ENCODE peak calls at places on chromosomes 16 and 17, in five cellular contexts. N is left ventricle myocardium inferior, B is tibial nerve, C is ascending aorta, W is IMR-90. Z is an unnamed sample. For H3K27me3, the result is how much of the 10 kb centered on the place peaks cover.

GRCh38 chr17:50660042-50660886 is 25.6 kb downstream of the ABCC3 start:
- DNase-seq in B (no peak), N (peak), C (no peak), W (peak), Z (no peak)

GRCh38 chr16:81457326-81458133 is 12.9 kb downstream of the CMIP start:
- DNase-seq in C (no peak), N (no peak), B (no peak), W (peak), Z (no peak)

GRCh38 chr16:22093952-22094351 is 1.6 kb downstream of the VWA3A start:
- DNase-seq in N (no peak), C (no peak), B (no peak), W (no peak), Z (no peak)

GRCh38 chr17:33966410-33967063 is 288.5 kb upstream of the CCL2 start:
- DNase-seq in N (no peak), W (no peak), B (no peak), C (no peak), Z (no peak)

GRCh38 chr17:39097537-39097936 is 53.9 kb downstream of the PLXDC1 start:
- DNase-seq in W (no peak), B (no peak), N (no peak), C (no peak), Z (no peak)

GRCh38 chr17:19411641-19412040 is 609 bp downstream of the RNF112 start:
- DNase-seq in N (no peak), B (no peak), C (no peak), W (no peak), Z (no peak)

GRCh38 chr16:85763616-85764015 is 12.7 kb upstream of the C16orf74 start:
- DNase-seq in W (no peak), N (no peak), C (no peak), B (no peak), Z (no peak)

GRCh38 chr17:57875109-57876022 is 25.5 kb upstream of the MRPS23 start:
- DNase-seq in W (peak), C (peak), B (peak), N (peak), Z (no peak)

GRCh38 chr17:69047368-69048263 is 13.1 kb downstream of the ABCA9 start:
- DNase-seq in B (peak), N (peak), C (no peak), W (peak), Z (no peak)

GRCh38 chr17:72176516-72176851 is 55.7 kb downstream of the SOX9 start:
- DNase-seq in C (no peak), W (no peak), B (no peak), N (no peak), Z (no peak)

GRCh38 chr17:71516149-71516548 is 604.7 kb upstream of the SOX9 start:
- DNase-seq in B (no peak), W (no peak), C (no peak), N (no peak), Z (no peak)

GRCh38 chr16:716250-716607 is 1.3 kb downstream of the METRN start:
- DNase-seq in C (no peak), W (no peak), B (no peak), N (no peak), Z (no peak)

GRCh38 chr16:64910351-64910750 is 211.5 kb downstream of the CDH11 start:
- DNase-seq in N (peak), C (no peak), B (no peak), W (peak), Z (no peak)

GRCh38 chr17:7367918-7368596 is 12.8 kb upstream of the TNK1 start:
- DNase-seq in B (no peak), N (no peak), W (no peak), C (no peak), Z (no peak)
- H3K4me3 ChIP-seq in B (no peak), N (no peak), W (no peak), C (no peak), Z (no peak)

GRCh38 chr17:30237296-30238002 is 2.0 kb upstream of the SLC6A4 start:
- DNase-seq in C (no peak), W (no peak), N (no peak), B (no peak), Z (no peak)

GRCh38 chr17:30236807-30237206 is 1.3 kb upstream of the SLC6A4 start:
- DNase-seq in W (no peak), C (no peak), N (peak), B (peak), Z (no peak)

GRCh38 chr17:30234954-30235353 is 543 bp downstream of the SLC6A4 start:
- DNase-seq in W (no peak), B (no peak), N (no peak), C (no peak), Z (no peak)

GRCh38 chr17:30235386-30236296 is at the start of gene SLC6A4:
- DNase-seq in W (no peak), B (no peak), N (no peak), C (no peak), Z (no peak)

GRCh38 chr17:30236297-30236624 is 764 bp upstream of the SLC6A4 start:
- DNase-seq in N (no peak), W (no peak), C (no peak), B (no peak), Z (no peak)
- H3K27ac ChIP-seq in N (no peak), W (no peak), C (no peak), B (no peak), Z (no peak)

GRCh38 chr17:6661464-6661848 is 9.9 kb downstream of the C17orf100 start:
- DNase-seq in C (no peak), N (no peak), B (no peak), W (no peak), Z (no peak)

GRCh38 chr17:6660101-6660500 is 8.5 kb downstream of the C17orf100 start:
- DNase-seq in W (no peak), B (no peak), C (no peak), N (no peak), Z (no peak)

GRCh38 chr17:6654816-6655731 is 3.5 kb downstream of the C17orf100 start:
- DNase-seq in B (no peak), N (no peak), C (no peak), W (no peak), Z (no peak)

GRCh38 chr17:6660765-6661463 is 9.4 kb downstream of the C17orf100 start:
- DNase-seq in W (no peak), B (no peak), N (no peak), C (no peak), Z (no peak)

GRCh38 chr17:6657633-6658287 is 6.2 kb downstream of the C17orf100 start:
- DNase-seq in W (no peak), C (no peak), N (no peak), B (no peak), Z (no peak)
- H3K27me3 ChIP-seq in W (half or more), C (under half), N (half or more), B (under half), Z (under half)

DNA sequence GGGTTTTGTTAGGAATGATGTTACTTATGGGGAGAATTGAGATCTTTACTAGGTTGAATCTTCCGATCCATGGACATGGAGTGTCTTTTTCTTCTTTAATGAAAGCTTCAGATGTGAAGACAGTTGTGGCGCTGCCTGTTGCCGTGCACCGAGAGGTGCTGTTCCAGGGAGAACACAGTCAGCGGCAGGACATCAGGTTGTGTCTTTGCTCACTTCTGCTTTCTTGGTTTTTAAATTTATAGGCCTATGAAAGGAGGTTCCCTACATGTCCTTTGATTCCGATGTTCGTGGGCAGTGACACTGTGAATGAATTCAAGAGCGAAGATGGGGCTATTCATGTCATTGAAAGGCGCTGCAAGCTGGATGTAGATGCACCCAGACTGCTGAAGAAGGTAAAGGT is 49.8 kb downstream of the SEC14L1 start:
- DNase-seq in W (no peak), C (no peak), B (no peak), N (no peak), Z (no peak)
- H3K4me3 ChIP-seq in W (no peak), C (no peak), B (no peak), N (no peak), Z (no peak)

GRCh38 chr17:59373879-59374495 is 42.5 kb downstream of the YPEL2 start:
- DNase-seq in W (peak), C (no peak), N (no peak), B (peak), Z (peak)

GRCh38 chr17:59380474-59380873 is 49.0 kb downstream of the YPEL2 start:
- DNase-seq in W (no peak), N (no peak), C (no peak), B (no peak), Z (no peak)

GRCh38 chr17:59378621-59379194 is 47.3 kb downstream of the YPEL2 start:
- DNase-seq in C (no peak), N (no peak), B (no peak), W (peak), Z (no peak)

GRCh38 chr17:59375858-59376257 is 44.4 kb downstream of the YPEL2 start:
- DNase-seq in W (no peak), C (no peak), B (no peak), N (no peak), Z (no peak)

GRCh38 chr17:59377410-59377809 is 46.0 kb downstream of the YPEL2 start:
- DNase-seq in N (no peak), B (no peak), C (no peak), W (peak), Z (no peak)
- H3K27ac ChIP-seq in N (peak), B (no peak), C (peak), W (no peak), Z (no peak)

Z was measured in CD4-positive, CD25-positive, alpha-beta regulatory T cell.